ENCODE peak calls at places on chromosomes 2 and 18, in six cellular contexts. N is skeletal muscle cell, D is H7, Y is substantia nigra, V is GM19239, I is iris pigment epithelial cell. L is an unnamed sample.

GRCh38 chr2:95264626-95265025 is 9.6 kb upstream of the PROM2 start:
- DNase-seq in V (no peak), N (no peak), D (peak; percentile 14), I (no peak), Y (peak; percentile 15), L (no peak)

GRCh38 chr2:223315813-223316212 is 263.8 kb downstream of the KCNE4 start:
- DNase-seq in V (no peak), N (no peak), I (no peak), D (no peak), Y (no peak), L (no peak)

GRCh38 chr2:95346236-95346737 is 49.1 kb downstream of the KCNIP3 start:
- DNase-seq in V (no peak), N (no peak), I (peak; percentile 49), D (peak; percentile 89), Y (peak; percentile 60), L (no peak)

GRCh38 chr2:228067309-228067708 is 114.2 kb downstream of the SPHKAP start:
- DNase-seq in I (no peak), V (no peak), N (no peak), Y (no peak), D (no peak), L (no peak)

GRCh38 chr2:105814291-105814940 is 69.7 kb downstream of the NCK2 start:
- DNase-seq in V (no peak), I (peak; percentile 34), N (no peak), D (no peak), Y (no peak), L (no peak)

GRCh38 chr2:133780099-133780996 is 212.1 kb upstream of the NCKAP5 start:
- DNase-seq in N (no peak), Y (peak; percentile 42), D (peak; percentile 57), I (peak; percentile 78), V (peak; percentile 16), L (peak; percentile 74)

GRCh38 chr2:71530246-71530986 is 77.1 kb downstream of the DYSF start:
- DNase-seq in N (no peak), I (peak; percentile 50), D (peak; percentile 94), V (peak; percentile 57), Y (no peak), L (no peak)

GRCh38 chr2:148594216-148594615 is 50.3 kb upstream of the EPC2 start:
- DNase-seq in I (no peak), V (no peak), N (no peak), D (no peak), Y (no peak), L (no peak)

GRCh38 chr2:84894758-84895520 is 10.5 kb upstream of the TMSB10 start:
- DNase-seq in Y (no peak), V (no peak), I (peak; percentile 32), D (no peak), N (peak; percentile 70), L (no peak)

GRCh38 chr2:157825885-157826284 is 50.2 kb downstream of the ACVR1 start:
- DNase-seq in D (no peak), N (peak; percentile 87), Y (no peak), I (peak; percentile 77), V (no peak), L (peak; percentile 100)

GRCh38 chr2:169739351-169739750 is 5.7 kb downstream of the KLHL23 start:
- DNase-seq in Y (no peak), I (no peak), N (no peak), D (no peak), V (no peak), L (no peak)

GRCh38 chr2:128270306-128271185 is 48.1 kb downstream of the HS6ST1 start:
- DNase-seq in V (no peak), I (no peak), Y (no peak), N (no peak), D (peak; percentile 34), L (no peak)

GRCh38 chr2:37871453-37872191 is 53.5 kb upstream of the RMDN2 start:
- DNase-seq in N (no peak), I (peak; percentile 80), V (no peak), D (no peak), Y (no peak), L (peak; percentile 51)

GRCh38 chr18:48197819-48198218 is 211.4 kb downstream of the ZBTB7C start:
- DNase-seq in Y (no peak), N (no peak), D (no peak), V (no peak), I (peak; percentile 2), L (no peak)

GRCh38 chr2:1584051-1584531 is 160.2 kb downstream of the PXDN start:
- DNase-seq in D (no peak), N (no peak), I (no peak), Y (no peak), V (no peak), L (no peak)

GRCh38 chr2:197946562-197946961 is 142.2 kb downstream of the PLCL1 start:
- DNase-seq in V (no peak), D (no peak), N (no peak), Y (no peak), I (no peak), L (no peak)

GRCh38 chr18:80157708-80158343 is 48.8 kb downstream of the ADNP2 start:
- DNase-seq in V (no peak), I (peak; percentile 77), Y (peak; percentile 75), D (peak; percentile 78), N (peak; percentile 31), L (peak; percentile 26)

GRCh38 chr2:135473567-135473966 is 57.5 kb downstream of the ZRANB3 start:
- DNase-seq in V (no peak), D (peak; percentile 42), Y (no peak), N (no peak), I (peak; percentile 41), L (peak; percentile 0)

GRCh38 chr2:171334171-171334570 is 99.6 kb downstream of the METTL8 start:
- DNase-seq in I (no peak), V (no peak), Y (no peak), D (no peak), N (no peak), L (no peak)

GRCh38 chr2:13332060-13332459 is 615.3 kb downstream of the TRIB2 start:
- DNase-seq in V (no peak), D (no peak), I (no peak), N (no peak), Y (no peak), L (no peak)

GRCh38 chr2:48397846-48398245 is 132.1 kb upstream of the STON1 start:
- DNase-seq in Y (no peak), I (no peak), N (no peak), V (no peak), D (no peak), L (no peak)